ENCODE peak calls at places on chromosomes 5 and 9, in ten cellular contexts. O is bronchial epithelial cell; U is NB4; D is Calu3; M is heart left ventricle; Q is mammary epithelial cell; W is GM13976; B is fibroblast of mammary gland; E is CD8-positive, alpha-beta T cell; K is endodermal cell. H is an unnamed sample.

GRCh38 chr9:136572003-136572595 is 26.3 kb upstream of the NOTCH1 start:
- DNase-seq in O (peak), U (no peak), D (peak), M (peak), Q (no peak), W (no peak), B (no peak), E (no peak), K (peak), H (no peak)

GRCh38 chr9:95382433-95382832 is 64.9 kb upstream of the FANCC start:
- DNase-seq in O (no peak), U (no peak), D (no peak), M (no peak), Q (peak), W (no peak), B (no peak), E (no peak), K (no peak), H (no peak)

GRCh38 chr9:113421726-113422125 is 11.2 kb downstream of the C9orf43 start:
- DNase-seq in O (no peak), U (no peak), D (no peak), M (no peak), Q (no peak), W (no peak), B (no peak), E (no peak), K (no peak), H (no peak)

GRCh38 chr9:112020680-112021596 is 124.3 kb downstream of the UGCG start:
- DNase-seq in O (peak), U (no peak), D (no peak), M (no peak), Q (peak), W (peak), B (peak), E (no peak), K (peak), H (no peak)

GRCh38 chr5:53343187-53343586 is 137.2 kb upstream of the FST start:
- DNase-seq in O (peak), U (no peak), D (no peak), M (no peak), Q (peak), W (no peak), B (peak), E (no peak), K (no peak), H (no peak)

GRCh38 chr9:131228988-131229387 is 47.3 kb downstream of the FAM78A start:
- DNase-seq in O (no peak), U (no peak), D (no peak), M (no peak), Q (no peak), W (no peak), B (no peak), E (no peak), K (no peak), H (no peak)

GRCh38 chr5:173745123-173745522 is 128.7 kb upstream of the BOD1 start:
- DNase-seq in O (no peak), U (peak), D (no peak), M (no peak), Q (no peak), W (no peak), B (no peak), E (no peak), K (no peak), H (no peak)

GRCh38 chr5:135700731-135701130 is 121.9 kb upstream of the CXCL14 start:
- DNase-seq in O (no peak), U (no peak), D (no peak), M (no peak), Q (no peak), W (no peak), B (no peak), E (no peak), K (peak), H (no peak)

GRCh38 chr5:122845253-122846050 is at the start of gene SNX24:
- DNase-seq in O (peak), U (peak), D (peak), M (peak), Q (peak), W (peak), B (peak), E (peak), K (peak), H (peak)

GRCh38 chr5:132294728-132295504 is 722 bp downstream of the SLC22A4 start:
- DNase-seq in O (peak), U (peak), D (peak), M (peak), Q (peak), W (no peak), B (peak), E (peak), K (peak), H (peak)

GRCh38 chr5:135248801-135249231 is 150.2 kb downstream of the MACROH2A1 start:
- DNase-seq in O (no peak), U (no peak), D (no peak), M (no peak), Q (no peak), W (no peak), B (no peak), E (no peak), K (peak), H (no peak)

GRCh38 chr9:105158898-105159297 is 85.6 kb upstream of the SLC44A1 start:
- DNase-seq in O (no peak), U (no peak), D (no peak), M (no peak), Q (no peak), W (no peak), B (no peak), E (no peak), K (no peak), H (no peak)

GRCh38 chr5:67530609-67531255 is 334.1 kb upstream of the CD180 start:
- DNase-seq in O (no peak), U (no peak), D (no peak), M (no peak), Q (no peak), W (no peak), B (no peak), E (no peak), K (no peak), H (no peak)

GRCh38 chr5:158543539-158544387 is 556.0 kb downstream of the EBF1 start:
- DNase-seq in O (no peak), U (no peak), D (no peak), M (peak), Q (no peak), W (no peak), B (peak), E (no peak), K (no peak), H (no peak)

GRCh38 chr9:78118742-78119473 is 87.3 kb upstream of the GNAQ start:
- DNase-seq in O (peak), U (peak), D (no peak), M (no peak), Q (peak), W (peak), B (peak), E (no peak), K (no peak), H (no peak)

GRCh38 chr5:172283020-172283861 is at the start of gene UBTD2:
- DNase-seq in O (peak), U (peak), D (peak), M (peak), Q (peak), W (peak), B (peak), E (peak), K (peak), H (peak)
- TF ChIP-seq CTCF in O (peak), U (peak), D (peak), M (peak), Q (peak), W (peak), B (no peak), E (peak), K (peak), H (peak)

GRCh38 chr5:163306421-163306820 is 131.0 kb upstream of the CCNG1 start:
- DNase-seq in O (peak), U (peak), D (no peak), M (no peak), Q (peak), W (no peak), B (peak), E (no peak), K (no peak), H (no peak)
- TF ChIP-seq CTCF in O (peak), U (peak), D (no peak), M (no peak), Q (peak), W (peak), B (peak), E (no peak), K (peak), H (no peak)

DNA sequence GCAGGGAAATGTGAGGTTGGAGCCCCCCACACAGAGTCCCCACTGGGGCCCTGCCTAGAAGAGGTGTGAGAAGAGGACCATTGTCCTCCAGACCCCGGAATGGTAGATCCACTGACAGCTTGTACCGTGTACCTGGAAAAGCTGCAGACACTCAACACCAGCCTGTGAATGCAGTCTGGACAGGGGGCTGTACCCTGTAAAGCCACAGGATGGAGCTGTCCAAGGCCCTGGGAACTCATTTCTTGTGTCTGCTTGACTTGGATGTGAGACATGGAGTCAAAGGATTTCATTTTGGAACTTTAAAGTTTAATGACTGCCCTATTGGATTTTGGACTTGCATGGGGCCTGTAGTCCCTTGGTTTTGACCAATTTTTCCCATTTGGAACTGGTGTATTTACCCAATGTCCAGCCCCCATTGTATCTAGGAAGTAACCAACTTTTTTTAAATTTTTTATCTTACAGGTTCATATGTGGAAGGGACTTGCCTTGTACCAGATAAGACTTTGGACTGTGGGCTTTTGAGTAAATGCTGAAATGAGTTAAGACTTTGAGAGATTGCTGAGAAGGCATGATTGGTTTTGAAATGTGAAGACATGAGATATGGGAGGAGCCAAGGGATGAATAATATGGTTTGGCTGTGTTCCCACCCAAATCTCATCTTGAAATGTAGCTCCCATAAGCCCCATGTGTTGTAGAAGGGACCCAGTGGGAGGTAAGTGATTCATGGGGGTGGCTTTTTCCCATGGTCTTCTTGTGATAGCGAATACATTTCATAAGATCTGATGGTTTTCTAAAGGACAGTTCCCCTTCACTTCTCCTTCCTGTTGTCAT is 535.2 kb upstream of the MEF2C start:
- DNase-seq in O (no peak), U (peak), D (no peak), M (no peak), Q (no peak), W (no peak), B (peak), E (no peak), K (peak), H (no peak)
- TF ChIP-seq CTCF in O (no peak), U (no peak), D (no peak), M (no peak), Q (no peak), W (no peak), B (no peak), E (no peak), K (peak), H (no peak)

GRCh38 chr9:115414561-115414960 is 296.6 kb upstream of the TNC start:
- DNase-seq in O (no peak), U (no peak), D (no peak), M (no peak), Q (no peak), W (no peak), B (no peak), E (no peak), K (no peak), H (no peak)
- TF ChIP-seq CTCF in O (no peak), U (no peak), D (no peak), M (no peak), Q (no peak), W (no peak), B (no peak), E (no peak), K (no peak), H (no peak)

GRCh38 chr5:59037453-59038168 is 454.7 kb downstream of the RAB3C start:
- DNase-seq in O (no peak), U (peak), D (no peak), M (no peak), Q (no peak), W (no peak), B (peak), E (no peak), K (no peak), H (no peak)

GRCh38 chr5:59037041-59037440 is 454.2 kb downstream of the RAB3C start:
- DNase-seq in O (no peak), U (no peak), D (no peak), M (no peak), Q (no peak), W (no peak), B (no peak), E (no peak), K (no peak), H (no peak)

GRCh38 chr5:59035681-59036080 is 452.8 kb downstream of the RAB3C start:
- DNase-seq in O (no peak), U (no peak), D (no peak), M (no peak), Q (no peak), W (no peak), B (no peak), E (no peak), K (no peak), H (no peak)

GRCh38 chr5:59036274-59036961 is 453.5 kb downstream of the RAB3C start:
- DNase-seq in O (peak), U (peak), D (peak), M (no peak), Q (peak), W (no peak), B (peak), E (peak), K (no peak), H (peak)

GRCh38 chr5:59034498-59035186 is 451.8 kb downstream of the RAB3C start:
- DNase-seq in O (peak), U (peak), D (no peak), M (no peak), Q (no peak), W (peak), B (peak), E (no peak), K (no peak), H (no peak)
- TF ChIP-seq CTCF in O (peak), U (peak), D (no peak), M (peak), Q (peak), W (peak), B (peak), E (peak), K (peak), H (peak)

DNA sequence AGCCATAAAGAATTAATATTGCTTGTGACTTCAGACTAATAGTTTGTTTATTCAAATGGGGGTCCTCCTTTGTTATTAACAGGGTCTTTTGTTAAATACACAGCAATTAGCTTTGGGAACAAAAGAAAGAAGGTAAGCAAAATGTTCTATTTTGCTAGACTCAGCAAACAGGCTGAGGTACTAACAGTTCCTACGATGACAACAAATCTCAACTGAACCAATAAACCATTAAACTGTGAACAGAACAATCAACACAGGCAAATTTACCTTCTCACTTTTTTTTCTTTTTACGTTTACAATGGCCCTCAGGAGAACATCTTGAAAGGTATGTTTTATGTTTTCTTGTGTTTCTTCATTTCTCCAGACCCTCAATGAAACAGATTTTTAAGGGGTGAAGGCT is 207.2 kb downstream of the NFIB start:
- DNase-seq in O (no peak), U (no peak), D (no peak), M (no peak), Q (no peak), W (no peak), B (no peak), E (no peak), K (no peak), H (no peak)
- TF ChIP-seq CTCF in O (no peak), U (no peak), D (no peak), M (no peak), Q (no peak), W (no peak), B (no peak), E (no peak), K (no peak), H (no peak)